ENCODE peak calls at places on chromosome 9, in four cellular contexts. M is foreskin keratinocyte, V is AG09309, R is astrocyte of the spinal cord. F is an unnamed sample.

GRCh38 chr9:129482521-129483466 is 138.1 kb downstream of the C9orf50 start:
- DNase-seq in V (no peak), R (peak; percentile 91), M (peak; percentile 51), F (peak; percentile 83)

GRCh38 chr9:93306081-93306480 is 122.1 kb downstream of the WNK2 start:
- DNase-seq in M (no peak), R (no peak), V (no peak), F (no peak)

GRCh38 chr9:96135071-96135825 is 166.7 kb downstream of the HSD17B3 start:
- DNase-seq in R (peak; percentile 49), M (no peak), V (no peak), F (no peak)

GRCh38 chr9:134619983-134620612 is 21.5 kb upstream of the COL5A1 start:
- DNase-seq in M (no peak), V (no peak), R (no peak), F (no peak)

GRCh38 chr9:114551750-114552685 is 35.6 kb upstream of the ATP6V1G1 start:
- DNase-seq in V (peak; percentile 98), R (peak; percentile 97), M (peak; percentile 94), F (peak; percentile 86)

GRCh38 chr9:135797507-135798302 is 95.7 kb downstream of the KCNT1 start:
- DNase-seq in R (no peak), M (no peak), V (no peak), F (peak; percentile 3)

GRCh38 chr9:5493597-5494511 is 16.5 kb upstream of the PDCD1LG2 start:
- DNase-seq in V (peak; percentile 54), R (peak; percentile 86), M (peak; percentile 69), F (no peak)

GRCh38 chr9:135088979-135089847 is 1.7 kb downstream of the OLFM1 start:
- DNase-seq in M (no peak), R (no peak), V (no peak), F (no peak)

GRCh38 chr9:127168756-127169506 is 46.5 kb upstream of the ANGPTL2 start:
- DNase-seq in V (no peak), R (peak; percentile 65), M (no peak), F (no peak)

GRCh38 chr9:124659099-124659659 is 111.9 kb downstream of the NR6A1 start:
- DNase-seq in V (peak; percentile 88), R (peak; percentile 96), M (peak; percentile 84), F (peak; percentile 93)

GRCh38 chr9:133874061-133874638 is 118.0 kb downstream of the VAV2 start:
- DNase-seq in M (peak; percentile 99), V (no peak), R (peak; percentile 77), F (no peak)

GRCh38 chr9:135239100-135239768 is 151.8 kb downstream of the OLFM1 start:
- DNase-seq in M (no peak), V (no peak), R (no peak), F (no peak)

GRCh38 chr9:127397722-127398647 is 1.0 kb downstream of the SLC2A8 start:
- DNase-seq in M (no peak), R (peak; percentile 37), V (no peak), F (no peak)

GRCh38 chr9:98514841-98515240 is 193.9 kb downstream of the GABBR2 start:
- DNase-seq in V (no peak), R (no peak), M (no peak), F (no peak)

GRCh38 chr9:103068666-103069207 is 73.6 kb downstream of the CYLC2 start:
- DNase-seq in V (no peak), M (no peak), R (no peak), F (no peak)

GRCh38 chr9:78213696-78214095 is 22.2 kb upstream of the CEP78 start:
- DNase-seq in R (peak; percentile 47), V (no peak), M (no peak), F (no peak)

GRCh38 chr9:135330685-135331590 is 148.6 kb upstream of the PPP1R26 start:
- DNase-seq in V (no peak), M (no peak), R (no peak), F (no peak)

GRCh38 chr9:6930827-6931226 is 173.1 kb downstream of the KDM4C start:
- DNase-seq in M (peak; percentile 59), V (no peak), R (peak; percentile 48), F (no peak)

GRCh38 chr9:98993570-98993945 is 49.9 kb downstream of the COL15A1 start:
- DNase-seq in V (no peak), M (no peak), R (no peak), F (no peak)

GRCh38 chr9:28770827-28771226 is 1197.5 kb upstream of the C9orf72 start:
- DNase-seq in V (no peak), R (no peak), M (no peak), F (no peak)

GRCh38 chr9:125805057-125805456 is 57.9 kb downstream of the PBX3 start:
- DNase-seq in R (peak; percentile 64), V (peak; percentile 73), M (no peak), F (peak; percentile 35)

GRCh38 chr9:126501383-126502331 is 112.1 kb upstream of the LMX1B start:
- DNase-seq in M (no peak), R (no peak), V (no peak), F (no peak)

GRCh38 chr9:37970301-37971106 is 66.6 kb upstream of the SLC25A51 start:
- DNase-seq in R (no peak), M (no peak), V (no peak), F (no peak)

GRCh38 chr9:37969558-37970300 is 65.8 kb upstream of the SLC25A51 start:
- DNase-seq in M (no peak), R (no peak), V (no peak), F (no peak)

GRCh38 chr9:37967681-37968080 is 63.8 kb upstream of the SLC25A51 start:
- DNase-seq in R (no peak), M (no peak), V (no peak), F (no peak)

GRCh38 chr9:37968228-37968672 is 64.3 kb upstream of the SLC25A51 start:
- DNase-seq in M (peak; percentile 69), R (peak; percentile 46), V (peak; percentile 52), F (peak; percentile 15)

GRCh38 chr9:37969130-37969529 is 65.2 kb upstream of the SLC25A51 start:
- DNase-seq in M (no peak), R (peak; percentile 55), V (no peak), F (no peak)
- TF ChIP-seq CTCF in M (no peak), R (no peak), V (no peak), F (no peak)

DNA sequence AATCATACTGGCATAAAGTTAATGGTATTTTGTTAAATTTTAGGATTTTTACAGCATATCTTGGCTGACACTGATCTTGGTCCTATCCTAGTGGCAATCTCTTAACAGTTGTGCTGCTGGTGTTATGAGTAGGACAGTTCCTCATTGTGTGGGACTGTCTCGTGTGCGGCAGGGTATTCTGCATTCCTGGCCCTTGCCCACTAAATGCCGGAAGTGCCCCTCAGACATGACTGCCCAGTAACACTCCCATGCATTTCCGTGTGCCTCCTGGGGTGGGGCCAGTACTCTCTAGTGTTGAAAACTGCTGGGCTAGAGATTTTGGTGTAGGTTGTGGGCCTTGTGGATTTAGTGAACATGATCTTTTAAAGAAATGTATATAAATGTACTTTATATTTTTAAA is 227.1 kb upstream of the DMRT1 start:
- DNase-seq in R (no peak), V (no peak), M (no peak), F (no peak)
- TF ChIP-seq CTCF in R (no peak), V (no peak), M (no peak), F (no peak)

GRCh38 chr9:88173378-88173999 is 35.2 kb upstream of the SPATA31C2 start:
- DNase-seq in R (peak; percentile 71), M (peak; percentile 32), V (peak; percentile 40), F (peak; percentile 44)
- TF ChIP-seq CTCF in R (peak; percentile 72), M (peak; percentile 99), V (peak; percentile 77), F (peak; percentile 80)

GRCh38 chr9:130893250-130894101 is 3.1 kb downstream of the QRFP start:
- DNase-seq in V (no peak), M (no peak), R (no peak), F (no peak)
- TF ChIP-seq CTCF in V (no peak), M (peak; percentile 64), R (no peak), F (no peak)

DNA sequence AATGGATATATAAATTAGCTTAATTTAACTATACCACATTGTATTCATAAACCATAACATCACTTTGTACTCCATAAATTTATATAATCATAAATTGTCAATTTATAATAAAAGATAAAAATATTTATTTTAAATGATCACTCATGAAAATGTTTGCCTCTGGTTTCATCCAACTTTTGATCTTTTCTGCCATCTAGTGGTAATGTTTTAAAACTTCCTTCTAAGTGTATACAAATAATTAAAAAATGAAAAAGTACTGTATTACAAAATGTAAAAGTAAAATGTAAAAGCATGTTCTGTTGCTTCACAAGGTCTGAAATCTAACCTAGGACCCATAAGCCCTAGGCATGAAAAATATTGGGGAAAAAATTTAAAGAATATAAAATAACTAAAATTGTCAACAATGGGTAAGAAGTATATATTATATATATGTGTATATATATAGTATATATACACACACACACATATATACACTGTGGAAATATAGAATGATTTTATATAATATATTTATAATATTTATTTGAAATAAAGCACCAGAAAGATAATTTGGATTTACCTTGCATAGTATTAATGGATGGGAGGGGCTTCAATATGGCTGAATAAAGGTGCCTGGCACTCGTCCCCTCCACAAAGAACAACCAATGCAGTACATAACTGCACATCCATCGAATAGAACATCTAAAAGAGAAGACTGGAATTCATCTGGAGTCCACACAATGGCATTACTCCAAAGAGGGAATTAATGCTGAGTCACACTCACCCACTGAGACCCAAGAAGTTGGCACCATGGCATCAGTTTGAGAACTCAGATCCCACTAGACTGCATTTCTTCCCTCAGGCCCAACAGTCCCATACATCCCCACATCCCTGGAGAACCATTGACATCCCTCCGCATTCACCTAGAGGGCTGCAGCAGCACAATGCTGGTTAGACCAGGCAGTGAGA is 32.5 kb downstream of the ANXA1 start:
- DNase-seq in R (no peak), V (peak; percentile 5), M (no peak), F (peak; percentile 18)
- TF ChIP-seq CTCF in R (peak; percentile 32), V (peak; percentile 30), M (peak; percentile 77), F (peak; percentile 23)

DNA sequence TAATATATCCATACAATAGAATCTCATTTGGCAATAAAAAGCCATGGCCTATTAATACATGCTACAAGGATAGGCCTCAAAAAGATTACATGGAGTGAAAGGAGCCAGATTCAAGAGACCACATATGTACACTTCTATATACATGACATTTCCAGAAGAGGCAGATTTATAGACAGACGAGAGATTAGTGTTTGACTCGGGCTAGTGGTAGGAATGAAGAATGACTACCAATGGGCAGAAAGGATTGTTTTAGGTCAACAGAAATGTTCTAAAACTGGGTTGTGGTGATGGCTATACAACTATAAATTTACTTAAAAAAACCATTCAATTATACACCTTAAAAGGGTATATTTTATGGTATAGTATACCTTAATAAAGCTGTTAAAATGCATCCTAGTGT is 41.9 kb downstream of the SETX start:
- DNase-seq in R (no peak), M (no peak), V (no peak), F (no peak)
- TF ChIP-seq CTCF in R (peak; percentile 36), M (peak; percentile 41), V (peak; percentile 8), F (peak; percentile 3)

GRCh38 chr9:37364751-37365360 is 57.6 kb upstream of the GRHPR start:
- DNase-seq in M (no peak), R (no peak), V (no peak), F (no peak)
- TF ChIP-seq CTCF in M (peak; percentile 54), R (peak; percentile 23), V (peak; percentile 24), F (no peak)

DNA sequence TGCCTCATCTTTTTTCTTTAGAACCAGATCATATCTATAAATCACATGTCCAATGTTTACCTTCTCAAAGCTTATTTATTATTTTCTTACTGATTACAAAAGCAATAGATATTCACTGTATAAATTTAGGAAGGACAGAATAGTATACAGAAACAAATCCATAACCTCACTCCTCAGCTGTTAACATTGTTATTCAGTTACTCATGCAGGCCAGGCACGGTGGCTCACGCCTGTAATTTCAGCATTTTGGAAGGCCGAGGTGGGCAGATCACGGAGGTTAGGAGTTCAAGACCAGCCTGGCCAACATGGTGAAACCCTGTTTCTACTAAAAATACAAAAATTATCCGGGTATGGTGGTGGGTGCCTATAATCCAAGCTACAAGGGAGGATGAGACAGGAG is 15.3 kb downstream of the STOM start:
- DNase-seq in R (no peak), V (no peak), M (no peak), F (no peak)
- TF ChIP-seq CTCF in R (no peak), V (no peak), M (no peak), F (no peak)

GRCh38 chr9:116208417-116209232 is 55.0 kb downstream of the PAPPA start:
- DNase-seq in M (no peak), V (peak; percentile 64), R (peak; percentile 56), F (peak; percentile 57)
- TF ChIP-seq CTCF in M (peak; percentile 24), V (peak; percentile 45), R (peak; percentile 5), F (peak; percentile 39)

F was measured in AG09319.